ENCODE peak calls at places on chromosomes 4 and X, in seven cellular contexts. K is neural progenitor cell; I is activated naive CD4-positive, alpha-beta T cell; W is transverse colon; B is cardiac fibroblast; H is OCI-M1; L is small intestine. U is an unnamed sample.
A peak's percentile ranks its signal among the peaks of the same experiment; 100 is the strongest.

GRCh38 chr4:81424336-81424735 is 47.4 kb downstream of the RASGEF1B start:
- DNase-seq in K (no peak), I (no peak), W (no peak), B (no peak), H (no peak), L (no peak), U (no peak)

GRCh38 chrX:141467442-141467841 is 117.1 kb downstream of the SPANXA1 start:
- DNase-seq in K (peak; percentile 3), I (no peak), W (no peak), B (no peak), H (peak; percentile 1), L (no peak), U (no peak)

GRCh38 chrX:73561791-73562190 is 1.2 kb upstream of the CHIC1 start:
- DNase-seq in K (no peak), I (no peak), W (no peak), B (peak; percentile 17), H (no peak), L (peak; percentile 1), U (no peak)

GRCh38 chr4:52837716-52838558 is 24.2 kb upstream of the RASL11B start:
- DNase-seq in K (no peak), I (no peak), W (no peak), B (peak; percentile 63), H (no peak), L (no peak), U (peak; percentile 93)

GRCh38 chr4:152500798-152501434 is 35.0 kb downstream of the FBXW7 start:
- DNase-seq in K (peak; percentile 89), I (peak; percentile 7), W (peak; percentile 30), B (peak; percentile 96), H (peak; percentile 95), L (peak; percentile 88), U (peak; percentile 81)

GRCh38 chr4:13701937-13702446 is 74.5 kb upstream of the BOD1L1 start:
- DNase-seq in K (no peak), I (no peak), W (no peak), B (peak; percentile 66), H (peak; percentile 85), L (peak; percentile 92), U (peak; percentile 87)

GRCh38 chr4:5082381-5082780 is 31.1 kb downstream of the STK32B start:
- DNase-seq in K (no peak), I (no peak), W (no peak), B (peak; percentile 10), H (no peak), L (no peak), U (peak; percentile 51)

GRCh38 chr4:5955856-5956255 is 62.4 kb downstream of the C4orf50 start:
- DNase-seq in K (no peak), I (no peak), W (no peak), B (no peak), H (no peak), L (no peak), U (peak; percentile 31)

GRCh38 chrX:11629593-11630211 is 36.0 kb downstream of the ARHGAP6 start:
- DNase-seq in K (no peak), I (no peak), W (no peak), B (peak; percentile 83), H (peak; percentile 2), L (no peak), U (peak; percentile 52)

GRCh38 chr4:113781439-113782040 is 20.0 kb upstream of the CAMK2D start:
- DNase-seq in K (peak; percentile 14), I (no peak), W (no peak), B (peak; percentile 69), H (peak; percentile 54), L (peak; percentile 19), U (peak; percentile 39)

GRCh38 chr4:155811171-155811570 is 52.4 kb downstream of the GUCY1B1 start:
- DNase-seq in K (no peak), I (no peak), W (no peak), B (no peak), H (no peak), L (no peak), U (no peak)

GRCh38 chrX:132961511-132961910 is 3.1 kb upstream of the HS6ST2 start:
- DNase-seq in K (no peak), I (no peak), W (no peak), B (no peak), H (no peak), L (no peak), U (no peak)

GRCh38 chr4:1356181-1356998 is 9.4 kb downstream of the UVSSA start:
- DNase-seq in K (peak; percentile 86), I (peak; percentile 20), W (peak; percentile 52), B (peak; percentile 64), H (peak; percentile 56), L (peak; percentile 32), U (peak; percentile 43)

GRCh38 chr4:16227462-16227868 is 1.2 kb upstream of the TAPT1 start:
- DNase-seq in K (peak; percentile 20), I (peak; percentile 4), W (peak; percentile 51), B (peak; percentile 39), H (peak; percentile 71), L (peak; percentile 50), U (peak; percentile 42)

GRCh38 chr4:62560858-62561257 is 1360.7 kb downstream of the ADGRL3 start:
- DNase-seq in K (no peak), I (no peak), W (no peak), B (no peak), H (no peak), L (no peak), U (no peak)

GRCh38 chrX:46577116-46578005 is 3.8 kb downstream of the CHST7 start:
- DNase-seq in K (no peak), I (no peak), W (no peak), B (peak; percentile 68), H (peak; percentile 22), L (no peak), U (peak; percentile 72)

GRCh38 chr4:149718500-149718899 is 97.1 kb downstream of the IQCM start:
- DNase-seq in K (no peak), I (no peak), W (no peak), B (no peak), H (no peak), L (no peak), U (no peak)

GRCh38 chrX:12975999-12976558 is 1.2 kb downstream of the TMSB4X start:
- DNase-seq in K (peak; percentile 80), I (peak; percentile 20), W (no peak), B (peak; percentile 47), H (peak; percentile 79), L (no peak), U (peak; percentile 46)

GRCh38 chr4:8589831-8590545 is 2.6 kb upstream of the CPZ start:
- DNase-seq in K (peak; percentile 32), I (no peak), W (no peak), B (no peak), H (no peak), L (no peak), U (no peak)

GRCh38 chrX:134020910-134021309 is 35.5 kb upstream of the GPC3 start:
- DNase-seq in K (no peak), I (no peak), W (no peak), B (no peak), H (peak; percentile 18), L (no peak), U (peak; percentile 3)

GRCh38 chrX:108735680-108736508 is 469 bp downstream of the IRS4 start:
- DNase-seq in K (peak; percentile 49), I (no peak), W (no peak), B (peak; percentile 2), H (no peak), L (no peak), U (peak; percentile 9)

GRCh38 chr4:87717276-87718031 is 67.4 kb downstream of the DMP1 start:
- DNase-seq in K (no peak), I (no peak), W (no peak), B (peak; percentile 78), H (no peak), L (no peak), U (no peak)

GRCh38 chrX:112839856-112840255 is 775 bp downstream of the AMOT start:
- DNase-seq in K (peak; percentile 9), I (no peak), W (no peak), B (no peak), H (peak; percentile 4), L (no peak), U (no peak)

GRCh38 chr4:107279729-107280128 is 243.6 kb upstream of the DKK2 start:
- DNase-seq in K (no peak), I (no peak), W (no peak), B (peak; percentile 71), H (no peak), L (no peak), U (peak; percentile 63)

GRCh38 chrX:134459683-134460004 is 321 bp upstream of the HPRT1 start:
- DNase-seq in K (no peak), I (no peak), W (no peak), B (peak; percentile 32), H (no peak), L (no peak), U (no peak)

GRCh38 chrX:87664381-87664780 is 146.8 kb downstream of the KLHL4 start:
- DNase-seq in K (peak; percentile 33), I (no peak), W (no peak), B (peak; percentile 56), H (peak; percentile 70), L (no peak), U (peak; percentile 36)

GRCh38 chr4:187387709-187388108 is 607.9 kb upstream of the ZFP42 start:
- DNase-seq in K (no peak), I (no peak), W (no peak), B (peak; percentile 9), H (peak; percentile 36), L (no peak), U (no peak)

GRCh38 chrX:133660356-133660755 is 245.1 kb upstream of the GPC4 start:
- DNase-seq in K (no peak), I (no peak), W (no peak), B (peak; percentile 15), H (no peak), L (no peak), U (peak; percentile 57)

GRCh38 chr4:15354358-15354757 is 73.5 kb upstream of the C1QTNF7 start:
- DNase-seq in K (no peak), I (no peak), W (no peak), B (no peak), H (no peak), L (no peak), U (no peak)

GRCh38 chrX:28693101-28693500 is 105.9 kb downstream of the IL1RAPL1 start:
- DNase-seq in K (no peak), I (no peak), W (no peak), B (no peak), H (no peak), L (no peak), U (no peak)

GRCh38 chr4:180060159-180060889 is 2182.9 kb upstream of the TENM3 start:
- DNase-seq in K (peak; percentile 39), I (no peak), W (no peak), B (peak; percentile 1), H (no peak), L (peak; percentile 42), U (peak; percentile 21)

GRCh38 chr4:100014616-100015015 is 64.5 kb upstream of the H2AZ1 start:
- DNase-seq in K (no peak), I (no peak), W (no peak), B (no peak), H (no peak), L (no peak), U (peak; percentile 15)

GRCh38 chr4:56465599-56466295 is 1.7 kb upstream of the SRP72 start:
- DNase-seq in K (peak; percentile 10), I (no peak), W (no peak), B (peak; percentile 48), H (no peak), L (peak; percentile 11), U (peak; percentile 32)

GRCh38 chrX:136061302-136061701 is 76.1 kb downstream of the SLC9A6 start:
- DNase-seq in K (no peak), I (no peak), W (no peak), B (no peak), H (no peak), L (no peak), U (no peak)

GRCh38 chrX:119552508-119552907 is 12.7 kb downstream of the STEEP1 start:
- DNase-seq in K (no peak), I (no peak), W (no peak), B (peak; percentile 49), H (no peak), L (no peak), U (no peak)

GRCh38 chrX:47804315-47804714 is 32.4 kb upstream of the ZNF81 start:
- DNase-seq in K (no peak), I (no peak), W (no peak), B (no peak), H (no peak), L (no peak), U (no peak)

GRCh38 chr4:151717909-151718613 is 42.7 kb downstream of the GATB start:
- DNase-seq in K (no peak), I (no peak), W (no peak), B (peak; percentile 64), H (no peak), L (no peak), U (no peak)

GRCh38 chr4:188387134-188387791 is 248.0 kb downstream of the TRIML1 start:
- DNase-seq in K (peak; percentile 63), I (no peak), W (no peak), B (peak; percentile 58), H (no peak), L (no peak), U (peak; percentile 87)

U was measured in kidney tubule cell.